ENCODE peak calls at places on chromosomes 12 and 14, in ten cellular contexts. O is activated CD4-positive, alpha-beta T cell treated with anti-CD3 and anti-CD28 coated beads for 4 hours; Z is cerebellar cortex; Q is nucleus accumbens; T is NCI-H1436; P is foreskin keratinocyte; U is uterus; L is NCI-H2081; E is AG10803; I is kidney tubule cell. B is an unnamed sample.
A peak's percentile ranks its signal among the peaks of the same experiment; 100 is the strongest.

GRCh38 chr14:29724991-29725390 is 202.7 kb downstream of the PRKD1 start:
- DNase-seq in O (no peak), L (peak; percentile 44), Q (no peak), E (no peak), I (peak; percentile 35), Z (no peak), T (peak; percentile 23), U (no peak), P (no peak), B (no peak)

GRCh38 chr14:97218336-97218712 is 421.1 kb downstream of the VRK1 start:
- DNase-seq in P (no peak), Z (no peak), O (no peak), L (no peak), T (no peak), E (no peak), I (no peak), U (no peak), Q (no peak), B (no peak)

GRCh38 chr12:4324366-4324765 is 3.4 kb downstream of the TIGAR start:
- DNase-seq in E (no peak), Q (no peak), T (no peak), P (no peak), L (no peak), I (no peak), U (no peak), Z (no peak), O (no peak), B (no peak)

GRCh38 chr14:86363576-86363975 is 833.6 kb downstream of the FLRT2 start:
- DNase-seq in E (no peak), Z (no peak), L (no peak), Q (no peak), T (no peak), P (no peak), O (no peak), U (no peak), I (no peak), B (no peak)

GRCh38 chr14:55699131-55700057 is 119.4 kb downstream of the KTN1 start:
- DNase-seq in Z (peak; percentile 56), O (no peak), L (no peak), P (peak; percentile 55), U (no peak), I (peak; percentile 93), Q (no peak), E (peak; percentile 78), T (no peak), B (peak; percentile 22)

GRCh38 chr12:12461281-12461922 is 101.3 kb downstream of the DUSP16 start:
- DNase-seq in E (no peak), T (no peak), Q (no peak), Z (no peak), U (no peak), L (no peak), P (no peak), O (no peak), I (no peak), B (no peak)

GRCh38 chr12:107404981-107405380 is 280.6 kb upstream of the PWP1 start:
- DNase-seq in I (peak; percentile 71), E (peak; percentile 21), L (peak; percentile 9), Z (peak; percentile 37), P (no peak), U (no peak), Q (no peak), O (peak; percentile 12), T (peak; percentile 37), B (no peak)

GRCh38 chr12:108840605-108841328 is 16.6 kb downstream of the SSH1 start:
- DNase-seq in I (no peak), Z (peak; percentile 83), L (no peak), O (no peak), T (no peak), P (no peak), E (peak; percentile 78), Q (no peak), U (no peak), B (no peak)

GRCh38 chr14:96221109-96221650 is 16.5 kb downstream of the BDKRB2 start:
- DNase-seq in Z (no peak), O (no peak), P (no peak), Q (no peak), L (no peak), I (no peak), U (no peak), E (no peak), T (no peak), B (no peak)

GRCh38 chr14:105888784-105889665 is 362.6 kb downstream of the TMEM121 start:
- DNase-seq in O (no peak), L (no peak), Q (no peak), T (no peak), U (peak; percentile 5), I (no peak), E (no peak), Z (no peak), P (no peak), B (no peak)

GRCh38 chr12:55722948-55723347 is 2.8 kb downstream of the RDH5 start:
- DNase-seq in Q (no peak), P (no peak), L (no peak), I (peak; percentile 78), T (no peak), O (no peak), U (no peak), Z (no peak), E (no peak), B (no peak)

GRCh38 chr14:72677664-72678063 is 216.2 kb downstream of the DPF3 start:
- DNase-seq in P (no peak), I (peak; percentile 81), T (no peak), Q (no peak), E (no peak), Z (no peak), L (no peak), U (no peak), O (no peak), B (no peak)

GRCh38 chr12:66496595-66496994 is 182.3 kb downstream of the GRIP1 start:
- DNase-seq in P (no peak), O (no peak), Q (no peak), E (no peak), L (no peak), U (no peak), I (no peak), Z (no peak), T (no peak), B (no peak)

GRCh38 chr12:129681151-129681550 is 222.7 kb downstream of the TMEM132D start:
- DNase-seq in I (no peak), U (no peak), T (no peak), Z (no peak), Q (no peak), O (no peak), E (no peak), P (no peak), L (no peak), B (no peak)

GRCh38 chr12:2266666-2267623 is 214.2 kb downstream of the CACNA1C start:
- DNase-seq in E (no peak), T (no peak), L (no peak), P (no peak), I (peak; percentile 73), U (no peak), O (no peak), Q (no peak), Z (no peak), B (no peak)

GRCh38 chr14:35404496-35405303 is at the start of gene NFKBIA:
- DNase-seq in P (no peak), T (peak; percentile 77), O (peak; percentile 96), U (peak; percentile 93), L (peak; percentile 69), Q (peak; percentile 81), Z (peak; percentile 83), E (peak; percentile 84), I (peak; percentile 95), B (no peak)

GRCh38 chr12:88572785-88573565 is 7.3 kb downstream of the KITLG start:
- DNase-seq in P (no peak), U (no peak), O (no peak), T (no peak), Z (no peak), L (no peak), E (peak; percentile 53), I (no peak), Q (no peak), B (no peak)

GRCh38 chr14:103562135-103562384 is 397 bp downstream of the BAG5 start:
- DNase-seq in L (no peak), O (no peak), Q (no peak), U (no peak), Z (no peak), T (no peak), I (no peak), E (no peak), P (no peak), B (no peak)

GRCh38 chr14:95355422-95355821 is 35.7 kb upstream of the CLMN start:
- DNase-seq in L (no peak), P (no peak), I (no peak), Q (no peak), E (no peak), Z (no peak), T (no peak), O (no peak), U (no peak), B (no peak)

GRCh38 chr12:67747869-67748760 is 99.6 kb downstream of the DYRK2 start:
- DNase-seq in I (peak; percentile 93), Z (no peak), Q (no peak), P (peak; percentile 54), O (no peak), T (no peak), E (peak; percentile 66), L (no peak), U (no peak), B (no peak)

GRCh38 chr12:18457362-18457761 is 196.0 kb downstream of the PIK3C2G start:
- DNase-seq in T (no peak), P (no peak), Q (no peak), Z (no peak), U (no peak), E (peak; percentile 15), I (no peak), L (no peak), O (no peak), B (no peak)

GRCh38 chr12:78928200-78929074 is 63.9 kb downstream of the SYT1 start:
- DNase-seq in P (peak; percentile 95), L (no peak), Q (no peak), Z (no peak), T (no peak), I (peak; percentile 50), U (no peak), O (no peak), E (peak; percentile 46), B (no peak)

GRCh38 chr12:105444050-105444808 is 113.7 kb downstream of the C12orf75 start:
- DNase-seq in O (no peak), Q (no peak), U (no peak), L (no peak), T (no peak), Z (no peak), P (peak; percentile 49), I (peak; percentile 8), E (no peak), B (peak; percentile 30)

GRCh38 chr12:48890657-48891418 is 25.2 kb upstream of the RND1 start:
- DNase-seq in Q (peak; percentile 70), P (no peak), L (peak; percentile 41), U (peak; percentile 76), O (peak; percentile 67), Z (peak; percentile 93), I (peak; percentile 76), E (peak; percentile 58), T (peak; percentile 53), B (no peak)

GRCh38 chr12:124715121-124715990 is 147.9 kb upstream of the NCOR2 start:
- DNase-seq in U (no peak), E (peak; percentile 31), Q (no peak), L (peak; percentile 16), Z (no peak), P (no peak), T (no peak), O (no peak), I (no peak), B (no peak)

GRCh38 chr12:50129297-50129696 is 17.3 kb downstream of the COX14 start:
- DNase-seq in I (no peak), L (no peak), Z (no peak), O (no peak), U (no peak), P (no peak), Q (no peak), E (no peak), T (no peak), B (no peak)

GRCh38 chr12:52844386-52844785 is 4.4 kb downstream of the KRT78 start:
- DNase-seq in I (no peak), T (no peak), L (no peak), E (no peak), O (no peak), P (no peak), Z (no peak), Q (no peak), U (no peak), B (no peak)

GRCh38 chr14:84323450-84323849 is 1206.5 kb upstream of the FLRT2 start:
- DNase-seq in U (no peak), L (no peak), E (no peak), O (no peak), Q (no peak), Z (no peak), T (no peak), P (no peak), I (no peak), B (no peak)

B was measured in non-pigmented ciliary epithelial cell.